ENCODE peak calls at places on chromosomes 11 and 22, in nine cellular contexts. One of them, this sample, is unnamed.

GRCh38 chr11:114598461-114598860 is 2.9 kb upstream of the NXPE4 start:
- ATAC-seq in activated T-cell treated with anti-CD3 and anti-CD28 coated beads, Interleukin-2, amount 50 U/mL, for 4 hours: no peak
- ATAC-seq in naive B cell: no peak
- ATAC-seq in lung: no peak
- ATAC-seq in A549: no peak
- ATAC-seq in activated B cell treated with CpG ODN at 0.5 μM for 24 hours: no peak
- ATAC-seq in right cardiac atrium: no peak
- ATAC-seq in central memory CD8-positive, alpha-beta T cell: no peak
- ATAC-seq in Right ventricle myocardium superior: no peak
- ATAC-seq in this sample: no peak

GRCh38 chr11:129374081-129374992 is 1.3 kb upstream of the BARX2 start:
- ATAC-seq in A549: peak; percentile 35
- ATAC-seq in activated B cell treated with CpG ODN at 0.5 μM for 24 hours: no peak
- ATAC-seq in right cardiac atrium: no peak
- ATAC-seq in central memory CD8-positive, alpha-beta T cell: no peak
- ATAC-seq in naive B cell: no peak
- ATAC-seq in Right ventricle myocardium superior: no peak
- ATAC-seq in activated T-cell treated with anti-CD3 and anti-CD28 coated beads, Interleukin-2, amount 50 U/mL, for 4 hours: no peak
- ATAC-seq in lung: no peak
- ATAC-seq in this sample: no peak

GRCh38 chr11:69718147-69718546 is 14.3 kb upstream of the FGF19 start:
- ATAC-seq in naive B cell: peak; percentile 90
- ATAC-seq in right cardiac atrium: peak; percentile 29
- ATAC-seq in central memory CD8-positive, alpha-beta T cell: no peak
- ATAC-seq in lung: no peak
- ATAC-seq in activated T-cell treated with anti-CD3 and anti-CD28 coated beads, Interleukin-2, amount 50 U/mL, for 4 hours: peak; percentile 25
- ATAC-seq in activated B cell treated with CpG ODN at 0.5 μM for 24 hours: peak; percentile 83
- ATAC-seq in A549: peak; percentile 85
- ATAC-seq in Right ventricle myocardium superior: peak; percentile 53
- ATAC-seq in this sample: peak; percentile 75

GRCh38 chr11:34425863-34426262 is 12.9 kb upstream of the CAT start:
- ATAC-seq in A549: no peak
- ATAC-seq in Right ventricle myocardium superior: no peak
- ATAC-seq in central memory CD8-positive, alpha-beta T cell: no peak
- ATAC-seq in activated T-cell treated with anti-CD3 and anti-CD28 coated beads, Interleukin-2, amount 50 U/mL, for 4 hours: no peak
- ATAC-seq in naive B cell: no peak
- ATAC-seq in right cardiac atrium: no peak
- ATAC-seq in lung: no peak
- ATAC-seq in activated B cell treated with CpG ODN at 0.5 μM for 24 hours: no peak
- ATAC-seq in this sample: no peak

GRCh38 chr11:123046473-123047264 is 15.3 kb downstream of the HSPA8 start:
- ATAC-seq in Right ventricle myocardium superior: no peak
- ATAC-seq in activated T-cell treated with anti-CD3 and anti-CD28 coated beads, Interleukin-2, amount 50 U/mL, for 4 hours: no peak
- ATAC-seq in lung: no peak
- ATAC-seq in naive B cell: no peak
- ATAC-seq in activated B cell treated with CpG ODN at 0.5 μM for 24 hours: no peak
- ATAC-seq in central memory CD8-positive, alpha-beta T cell: no peak
- ATAC-seq in A549: no peak
- ATAC-seq in right cardiac atrium: no peak
- ATAC-seq in this sample: no peak

GRCh38 chr11:47591764-47592163 is 2.4 kb downstream of the C1QTNF4 start:
- ATAC-seq in activated B cell treated with CpG ODN at 0.5 μM for 24 hours: no peak
- ATAC-seq in lung: no peak
- ATAC-seq in right cardiac atrium: no peak
- ATAC-seq in A549: no peak
- ATAC-seq in naive B cell: peak; percentile 27
- ATAC-seq in Right ventricle myocardium superior: no peak
- ATAC-seq in central memory CD8-positive, alpha-beta T cell: no peak
- ATAC-seq in activated T-cell treated with anti-CD3 and anti-CD28 coated beads, Interleukin-2, amount 50 U/mL, for 4 hours: no peak
- ATAC-seq in this sample: no peak

GRCh38 chr11:117501499-117501898 is 173.8 kb downstream of the CEP164 start:
- ATAC-seq in right cardiac atrium: peak; percentile 70
- ATAC-seq in activated B cell treated with CpG ODN at 0.5 μM for 24 hours: no peak
- ATAC-seq in Right ventricle myocardium superior: no peak
- ATAC-seq in A549: no peak
- ATAC-seq in activated T-cell treated with anti-CD3 and anti-CD28 coated beads, Interleukin-2, amount 50 U/mL, for 4 hours: no peak
- ATAC-seq in central memory CD8-positive, alpha-beta T cell: no peak
- ATAC-seq in lung: no peak
- ATAC-seq in naive B cell: no peak
- ATAC-seq in this sample: no peak

GRCh38 chr22:49103314-49104052 is 724.2 kb downstream of the BRD1 start:
- ATAC-seq in central memory CD8-positive, alpha-beta T cell: no peak
- ATAC-seq in activated T-cell treated with anti-CD3 and anti-CD28 coated beads, Interleukin-2, amount 50 U/mL, for 4 hours: no peak
- ATAC-seq in naive B cell: no peak
- ATAC-seq in right cardiac atrium: no peak
- ATAC-seq in lung: no peak
- ATAC-seq in activated B cell treated with CpG ODN at 0.5 μM for 24 hours: no peak
- ATAC-seq in A549: no peak
- ATAC-seq in Right ventricle myocardium superior: no peak
- ATAC-seq in this sample: no peak

This sample was measured in SK-N-SH treated with all-trans-retinoic acid at 6 μM for 48 hours.